ENCODE peak calls at places on chromosomes 4 and X, in nine cellular contexts. G is cardiac muscle cell, T is endothelial cell of umbilical vein, M is prostate gland, Q is BE2C, I is sigmoid colon, P is suprapubic skin, V is tibial artery, R is body of pancreas. D is an unnamed sample.

GRCh38 chr4:4461850-4462249 is 74.9 kb downstream of the NSG1 start:
- DNase-seq in G (no peak), T (no peak), M (no peak), Q (peak; percentile 51), I (no peak), P (no peak), V (no peak), R (peak; percentile 50), D (peak; percentile 49)

GRCh38 chrX:8960809-8961413 is 73.0 kb downstream of the FAM9B start:
- DNase-seq in G (peak; percentile 9), T (no peak), M (no peak), Q (no peak), I (no peak), P (no peak), V (no peak), R (no peak), D (no peak)

GRCh38 chrX:13250831-13251612 is 68.8 kb downstream of the ATXN3L start:
- DNase-seq in G (peak; percentile 97), T (peak; percentile 89), M (no peak), Q (no peak), I (peak; percentile 72), P (no peak), V (peak; percentile 61), R (no peak), D (peak; percentile 1)

GRCh38 chr4:54229631-54230478 is 762 bp downstream of the PDGFRA start:
- DNase-seq in G (peak; percentile 59), T (no peak), M (no peak), Q (no peak), I (no peak), P (no peak), V (peak; percentile 72), R (no peak), D (no peak)

GRCh38 chr4:174714393-174715211 is 114.4 kb downstream of the GLRA3 start:
- DNase-seq in G (peak; percentile 76), T (peak; percentile 10), M (peak; percentile 11), Q (peak; percentile 50), I (peak; percentile 66), P (no peak), V (no peak), R (peak; percentile 15), D (no peak)

GRCh38 chr4:72110886-72111285 is 79.1 kb downstream of the NPFFR2 start:
- DNase-seq in G (no peak), T (no peak), M (no peak), Q (no peak), I (no peak), P (no peak), V (no peak), R (no peak), D (no peak)

GRCh38 chr4:153211986-153212720 is 7.9 kb downstream of the TRIM2 start:
- DNase-seq in G (peak; percentile 83), T (no peak), M (no peak), Q (no peak), I (no peak), P (no peak), V (no peak), R (no peak), D (peak; percentile 12)

GRCh38 chrX:131783555-131784338 is 239.4 kb upstream of the STK26 start:
- DNase-seq in G (no peak), T (no peak), M (no peak), Q (no peak), I (peak; percentile 90), P (no peak), V (no peak), R (peak; percentile 87), D (no peak)

GRCh38 chr4:158821228-158822009 is 52.6 kb downstream of the FNIP2 start:
- DNase-seq in G (no peak), T (no peak), M (no peak), Q (no peak), I (no peak), P (no peak), V (no peak), R (no peak), D (no peak)

GRCh38 chr4:71441186-71442169 is 102.7 kb downstream of the SLC4A4 start:
- DNase-seq in G (no peak), T (no peak), M (no peak), Q (no peak), I (no peak), P (no peak), V (no peak), R (peak; percentile 18), D (peak; percentile 46)

GRCh38 chr4:44186096-44186849 is 262.3 kb downstream of the KCTD8 start:
- DNase-seq in G (no peak), T (no peak), M (no peak), Q (no peak), I (no peak), P (no peak), V (no peak), R (no peak), D (no peak)

GRCh38 chr4:22634541-22635181 is 58.1 kb upstream of the GBA3 start:
- DNase-seq in G (peak; percentile 8), T (no peak), M (no peak), Q (no peak), I (no peak), P (no peak), V (no peak), R (no peak), D (no peak)

GRCh38 chr4:2837904-2838496 is 5.6 kb upstream of the ADD1 start:
- DNase-seq in G (peak; percentile 78), T (peak; percentile 79), M (no peak), Q (no peak), I (peak; percentile 76), P (no peak), V (peak; percentile 70), R (no peak), D (no peak)

GRCh38 chrX:56233100-56233499 is 944 bp downstream of the KLF8 start:
- DNase-seq in G (no peak), T (no peak), M (no peak), Q (no peak), I (no peak), P (no peak), V (no peak), R (no peak), D (peak; percentile 15)

GRCh38 chr4:27467351-27467750 is 606.7 kb downstream of the STIM2 start:
- DNase-seq in G (no peak), T (no peak), M (no peak), Q (no peak), I (no peak), P (no peak), V (no peak), R (no peak), D (no peak)

GRCh38 chr4:22457348-22457747 is 58.5 kb downstream of the ADGRA3 start:
- DNase-seq in G (no peak), T (no peak), M (no peak), Q (no peak), I (no peak), P (no peak), V (no peak), R (no peak), D (no peak)

DNA sequence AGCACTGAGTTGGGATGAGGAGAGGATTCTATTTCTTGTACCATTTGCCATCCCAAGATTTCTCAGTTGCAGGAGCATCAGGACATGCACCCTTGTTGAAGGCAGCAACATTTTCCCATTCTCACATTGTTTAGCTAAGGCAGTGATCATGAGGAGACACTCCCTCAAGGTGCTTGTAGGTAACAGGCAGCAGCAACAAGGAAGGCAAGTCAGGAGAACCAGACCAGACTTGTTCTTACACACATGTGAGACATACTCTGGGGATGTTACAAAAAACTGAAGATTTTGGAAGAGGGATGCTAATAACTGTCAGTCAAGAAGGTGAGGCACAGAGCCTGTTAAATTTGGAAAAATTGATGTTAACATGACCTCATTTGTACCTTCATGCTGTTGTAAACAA is 15.5 kb upstream of the HPGDS start:
- DNase-seq in G (no peak), T (no peak), M (no peak), Q (no peak), I (no peak), P (no peak), V (no peak), R (no peak), D (no peak)
- H3K4me3 ChIP-seq in G (no peak overlapping the region), T (no peak overlapping the region), M (no peak overlapping the region), Q (no peak overlapping the region), I (no peak overlapping the region), P (no peak overlapping the region), V (no peak overlapping the region), R (no peak overlapping the region), D (no peak overlapping the region)

GRCh38 chrX:38282044-38282443 is 45.3 kb downstream of the RPGR start:
- DNase-seq in G (peak; percentile 48), T (peak; percentile 8), M (no peak), Q (peak; percentile 4), I (no peak), P (no peak), V (no peak), R (no peak), D (no peak)
- TF ChIP-seq CTCF in G (peak; percentile 71), T (peak; percentile 5), M (no peak), Q (peak; percentile 35), I (peak; percentile 47), P (no peak), V (no peak), R (no peak), D (no peak)

DNA sequence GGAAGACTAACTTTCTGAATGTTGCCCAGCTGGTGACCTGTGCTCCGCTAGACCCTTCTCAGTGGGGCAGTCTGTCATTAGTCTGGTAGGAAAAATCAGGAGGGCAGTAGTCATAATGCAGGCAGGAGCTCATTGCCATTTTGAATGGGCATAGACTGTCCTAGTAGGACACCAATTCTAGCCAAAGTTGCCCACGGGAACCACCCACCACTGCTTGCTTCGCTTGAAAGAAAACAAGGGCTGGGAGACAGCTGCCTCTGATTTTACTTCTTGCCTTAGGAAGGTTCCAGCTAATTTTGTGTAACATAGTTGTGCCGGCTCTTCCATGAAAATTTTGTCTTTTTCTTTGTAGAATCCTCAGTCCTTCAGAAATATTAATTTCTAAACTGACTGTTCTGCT is 23.3 kb downstream of the HOPX start:
- DNase-seq in G (no peak), T (no peak), M (no peak), Q (no peak), I (no peak), P (no peak), V (no peak), R (no peak), D (no peak)
- H3K27me3 ChIP-seq in G (peaks cover 67% of the 10 kb centered on the region), T (peaks cover 9% of the 10 kb centered on the region), M (no peaks in the 10 kb centered on the region), Q (peaks cover 61% of the 10 kb centered on the region), I (peaks cover 7% of the 10 kb centered on the region), P (peaks cover 18% of the 10 kb centered on the region), V (peaks cover 24% of the 10 kb centered on the region), R (no peaks in the 10 kb centered on the region), D (no peaks in the 10 kb centered on the region)

GRCh38 chrX:17633546-17633945 is 103.7 kb upstream of the SCML1 start:
- DNase-seq in G (no peak), T (peak; percentile 70), M (no peak), Q (no peak), I (no peak), P (no peak), V (no peak), R (no peak), D (no peak)

GRCh38 chrX:17635231-17635630 is 102.1 kb upstream of the SCML1 start:
- DNase-seq in G (peak; percentile 28), T (no peak), M (peak; percentile 5), Q (peak; percentile 8), I (no peak), P (no peak), V (no peak), R (peak; percentile 34), D (no peak)

GRCh38 chrX:17632942-17633341 is 104.4 kb upstream of the SCML1 start:
- DNase-seq in G (peak; percentile 14), T (peak; percentile 60), M (no peak), Q (no peak), I (no peak), P (no peak), V (no peak), R (no peak), D (no peak)

GRCh38 chrX:17637235-17637634 is 100.1 kb upstream of the SCML1 start:
- DNase-seq in G (no peak), T (no peak), M (no peak), Q (no peak), I (no peak), P (no peak), V (no peak), R (no peak), D (no peak)

GRCh38 chrX:17634542-17635207 is 102.6 kb upstream of the SCML1 start:
- DNase-seq in G (no peak), T (no peak), M (no peak), Q (no peak), I (no peak), P (no peak), V (no peak), R (peak; percentile 27), D (no peak)
- H3K4me3 ChIP-seq in G (no peak overlapping the region), T (no peak overlapping the region), M (no peak overlapping the region), Q (no peak overlapping the region), I (no peak overlapping the region), P (no peak overlapping the region), V (no peak overlapping the region), R (no peak overlapping the region), D (no peak overlapping the region)